ENCODE peak calls at places on chromosomes 4 and X, in ten cellular contexts. S is HCT116, Q is HepG2, X is endothelial cell of umbilical vein, Y is prostate gland, B is sigmoid colon, R is breast epithelium, K is GM23338, C is suprapubic skin, L is upper lobe of left lung. W is an unnamed sample. For H3K4me1, the result is how much of the 10 kb centered on the place peaks cover.

GRCh38 chr4:83536649-83537352 is 893 bp downstream of the GPAT3 start:
- DNase-seq in X (no peak), R (no peak), Q (no peak), S (no peak), B (no peak), K (no peak), Y (peak), C (no peak), L (no peak), W (no peak)

GRCh38 chr4:38105475-38105874 is 145.3 kb downstream of the PTTG2 start:
- DNase-seq in X (no peak), C (no peak), L (no peak), R (no peak), Q (no peak), S (no peak), B (no peak), Y (no peak), K (no peak), W (no peak)

GRCh38 chrX:40145001-40145631 is 47.4 kb upstream of the BCOR start:
- DNase-seq in R (no peak), X (no peak), Q (no peak), B (no peak), C (no peak), K (peak), L (peak), Y (no peak), S (no peak), W (no peak)

GRCh38 chrX:138018145-138018799 is 452.3 kb downstream of the ZIC3 start:
- DNase-seq in B (no peak), C (no peak), X (no peak), Y (no peak), L (no peak), S (no peak), Q (no peak), K (no peak), R (no peak), W (no peak)

GRCh38 chr4:149605601-149606378 is 209.9 kb downstream of the IQCM start:
- DNase-seq in C (no peak), Q (no peak), K (peak), L (no peak), Y (no peak), S (no peak), R (no peak), B (no peak), X (no peak), W (no peak)

GRCh38 chr4:101288365-101289145 is 58.8 kb downstream of the PPP3CA start:
- DNase-seq in S (no peak), R (no peak), K (peak), C (no peak), L (no peak), Q (no peak), Y (no peak), B (no peak), X (peak), W (no peak)

GRCh38 chr4:141807073-141807472 is 170.7 kb downstream of the IL15 start:
- DNase-seq in B (no peak), X (no peak), S (no peak), Q (no peak), K (no peak), L (no peak), R (no peak), Y (no peak), C (no peak), W (no peak)

GRCh38 chr4:174669278-174669677 is 147.0 kb upstream of the HPGD start:
- DNase-seq in Q (no peak), R (no peak), Y (no peak), S (no peak), X (no peak), B (no peak), C (no peak), K (no peak), L (no peak), W (no peak)

GRCh38 chrX:21986596-21986995 is 45.5 kb upstream of the PHEX start:
- DNase-seq in Y (no peak), B (no peak), X (no peak), C (no peak), Q (no peak), K (no peak), R (no peak), L (no peak), S (no peak), W (no peak)

GRCh38 chr4:25535701-25536473 is 119.8 kb upstream of the SLC34A2 start:
- DNase-seq in R (no peak), S (no peak), X (no peak), Y (no peak), B (no peak), Q (no peak), C (no peak), L (no peak), K (no peak), W (no peak)

GRCh38 chr4:80192937-80193336 is 4.4 kb upstream of the PRDM8 start:
- DNase-seq in K (no peak), S (no peak), C (no peak), L (no peak), X (no peak), R (no peak), Q (no peak), Y (no peak), B (no peak), W (no peak)

GRCh38 chrX:21952624-21953023 is 12.1 kb downstream of the SMS start:
- DNase-seq in K (no peak), C (no peak), L (no peak), B (no peak), Q (no peak), R (no peak), X (no peak), Y (no peak), S (no peak), W (no peak)

GRCh38 chr4:74930166-74930565 is 2.8 kb upstream of the PARM1 start:
- DNase-seq in Q (no peak), B (no peak), C (no peak), K (no peak), Y (no peak), X (no peak), L (no peak), S (no peak), R (no peak), W (no peak)

GRCh38 chrX:12894074-12894691 is 12.2 kb upstream of the TLR8 start:
- DNase-seq in K (peak), R (no peak), S (peak), Y (peak), B (no peak), L (no peak), Q (peak), X (peak), C (no peak), W (peak)

GRCh38 chrX:114924846-114925245 is 92.6 kb downstream of the IL13RA2 start:
- DNase-seq in K (peak), X (no peak), S (no peak), Y (no peak), R (no peak), L (no peak), C (no peak), B (no peak), Q (no peak), W (no peak)

GRCh38 chr4:160175064-160175643 is 1072.3 kb downstream of the RAPGEF2 start:
- DNase-seq in K (no peak), R (no peak), B (no peak), Y (no peak), Q (no peak), L (peak), X (no peak), S (peak), C (no peak), W (no peak)

GRCh38 chrX:139304471-139304870 is 226.1 kb upstream of the F9 start:
- DNase-seq in L (no peak), S (no peak), Q (no peak), R (no peak), C (no peak), Y (no peak), B (no peak), X (no peak), K (no peak), W (no peak)

DNA sequence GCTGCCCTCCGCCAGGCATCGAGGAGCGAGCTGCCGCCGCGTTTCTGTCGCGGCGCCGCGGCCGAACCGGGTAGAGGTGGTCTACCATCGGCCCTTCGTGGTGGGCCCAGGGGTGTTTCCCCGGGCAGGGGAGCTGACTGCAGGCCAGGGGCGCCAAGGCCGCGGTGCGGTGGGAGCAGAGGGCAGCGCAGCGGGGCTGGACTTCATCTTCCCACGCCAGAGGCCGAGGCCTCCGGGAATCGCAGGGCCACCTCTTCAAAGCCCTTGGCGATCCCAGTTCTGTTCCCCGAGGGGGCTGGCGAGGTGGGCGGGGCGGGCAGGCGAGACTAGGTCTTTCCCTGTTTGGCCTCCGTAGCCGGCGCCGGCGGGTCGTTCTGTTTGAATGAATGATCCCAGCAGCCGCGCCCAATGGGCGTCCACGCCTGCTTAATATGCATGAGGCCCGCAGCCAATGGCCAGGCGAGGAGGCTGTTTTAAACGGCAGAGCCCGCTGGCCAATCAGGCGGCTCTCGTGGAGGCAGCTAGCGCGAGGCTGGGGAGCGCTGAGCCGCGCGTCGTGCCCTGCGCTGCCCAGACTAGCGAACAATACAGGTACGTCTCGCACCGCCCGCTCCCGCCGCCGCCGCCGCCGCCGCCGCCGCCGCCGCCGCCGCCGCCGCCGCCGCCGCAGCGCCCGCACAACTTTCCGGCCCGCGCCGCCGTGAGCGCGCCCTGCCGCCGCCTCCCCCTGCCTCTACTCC is at the start of gene HMGB3:
- DNase-seq in B (peak), Y (peak), R (peak), Q (peak), S (peak), L (peak), K (peak), C (peak), X (peak), W (peak)
- TF ChIP-seq POLR2AphosphoS5 in B (peak), Y (peak), R (no peak), Q (peak), S (peak), L (peak), K (peak), C (no peak), X (no peak), W (peak)

GRCh38 chrX:43881410-43882293 is 598 bp downstream of the MAOB start:
- DNase-seq in L (no peak), X (no peak), B (peak), Y (no peak), R (no peak), K (no peak), C (no peak), Q (peak), S (no peak), W (no peak)
- H3K4me3 ChIP-seq in L (peak), X (no peak), B (peak), Y (peak), R (peak), K (peak), C (peak), Q (peak), S (peak), W (peak)

DNA sequence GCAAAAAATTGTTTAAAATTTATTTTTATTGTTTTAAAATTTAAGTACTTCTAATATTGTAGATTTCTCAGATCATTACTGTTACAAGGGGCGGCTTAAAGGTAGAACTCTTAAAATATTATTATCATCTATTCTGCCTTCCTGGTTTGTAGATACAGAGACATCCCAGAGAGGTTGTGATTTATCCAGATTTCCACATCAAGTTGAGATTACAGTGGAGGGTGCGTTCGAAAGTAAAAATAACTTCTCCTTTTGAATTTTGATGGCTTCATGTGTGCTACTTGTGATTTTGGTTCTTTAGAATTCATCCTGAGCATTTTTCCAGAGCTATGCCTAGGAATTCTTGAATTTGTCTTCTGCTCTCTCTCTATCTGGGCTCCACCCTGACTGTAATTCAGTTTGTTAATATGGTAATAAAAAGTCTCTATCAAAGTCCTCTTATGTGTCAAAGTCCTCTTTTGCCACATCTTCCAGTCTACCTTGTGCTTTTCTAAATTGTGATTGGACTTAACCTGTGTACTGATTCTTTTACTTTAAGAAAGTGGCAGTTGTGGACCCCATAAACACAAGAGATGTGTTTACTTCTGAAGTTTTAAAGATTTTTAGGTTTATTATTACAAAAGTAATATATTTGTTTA is 37.2 kb downstream of the CLCN3 start:
- DNase-seq in S (no peak), R (no peak), C (no peak), X (no peak), Y (no peak), Q (no peak), L (no peak), K (no peak), B (no peak), W (no peak)
- H3K4me1 ChIP-seq in S (under half), R (under half), C (under half), X (under half), Y (under half), Q (under half), L (under half), K (under half), B (under half), W (half or more)

GRCh38 chr4:164956766-164957643 is 20.5 kb downstream of the TRIM61 start:
- DNase-seq in X (peak), R (peak), S (no peak), L (peak), Y (peak), Q (no peak), B (peak), C (peak), K (peak), W (peak)
- TF ChIP-seq POLR2AphosphoS5 in X (no peak), R (no peak), S (no peak), L (peak), Y (peak), Q (no peak), B (peak), C (no peak), K (peak), W (peak)

DNA sequence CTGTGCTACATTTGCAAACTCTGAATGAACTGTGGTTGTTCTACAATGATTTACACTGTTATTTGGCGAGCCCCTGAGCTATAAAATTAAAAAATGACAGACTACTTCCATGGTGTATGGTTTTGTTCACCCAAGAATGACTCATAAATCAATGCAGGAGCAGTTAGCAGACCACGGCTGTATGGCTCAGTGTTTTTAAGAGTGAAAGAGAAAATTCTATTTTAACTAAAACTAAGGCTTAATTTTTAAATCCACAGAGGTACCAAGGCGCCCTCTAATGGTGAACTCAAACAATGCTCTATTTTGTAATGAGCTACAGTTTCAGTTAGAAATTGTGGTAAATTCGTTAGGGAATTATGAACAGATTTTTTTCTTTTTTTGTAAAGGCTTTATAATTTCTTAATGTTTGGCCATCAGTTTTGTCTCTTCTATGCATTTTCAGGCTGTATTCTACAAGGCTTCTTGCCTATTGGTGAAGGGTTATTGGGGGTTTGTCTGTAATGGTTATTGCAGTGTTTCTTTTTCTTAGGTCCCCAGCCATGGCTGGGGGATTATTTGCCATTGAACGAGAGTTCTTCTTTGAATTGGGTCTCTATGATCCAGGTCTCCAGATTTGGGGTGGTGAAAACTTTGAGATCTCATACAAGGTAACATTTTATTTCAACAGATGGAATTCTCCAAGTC is 32.5 kb downstream of the HMGB2 start:
- DNase-seq in L (no peak), C (no peak), K (peak), Y (no peak), B (no peak), S (peak), R (no peak), X (peak), Q (no peak), W (no peak)
- H3K4me3 ChIP-seq in L (no peak), C (no peak), K (no peak), Y (no peak), B (no peak), S (no peak), R (no peak), X (no peak), Q (no peak), W (no peak)

DNA sequence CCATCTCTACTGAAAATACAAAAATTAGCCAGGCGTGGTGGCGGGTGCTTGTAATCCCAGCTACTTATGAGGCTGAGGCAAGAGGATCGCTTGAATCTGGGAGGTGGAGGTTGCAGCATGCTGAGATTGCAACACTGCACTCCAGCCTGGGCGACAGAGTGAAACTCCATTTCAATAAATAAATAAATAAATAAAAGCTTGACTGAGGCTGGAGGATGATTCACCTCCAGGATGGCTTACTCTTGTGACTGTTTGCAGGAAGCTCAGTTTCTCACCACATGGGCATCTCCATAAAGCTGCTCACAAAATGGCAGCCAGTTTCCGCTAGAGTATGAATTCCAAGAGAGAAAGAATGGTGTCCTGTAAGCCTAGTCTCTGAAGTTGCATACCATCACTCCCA is 191.7 kb upstream of the EDNRA start:
- DNase-seq in B (no peak), C (no peak), X (no peak), Q (no peak), K (no peak), Y (no peak), S (no peak), L (no peak), R (no peak), W (no peak)
- H3K4me1 ChIP-seq in B (under half), C (under half), X (under half), Q (under half), K (under half), Y (under half), S (under half), L (under half), R (under half), W (under half)

GRCh38 chrX:2928583-2929434 is at the start of gene ARSD:
- DNase-seq in C (peak), B (peak), S (peak), L (peak), R (peak), Y (peak), X (peak), Q (peak), K (peak), W (peak)
- TF ChIP-seq POLR2AphosphoS5 in C (peak), B (peak), S (peak), L (peak), R (no peak), Y (peak), X (peak), Q (peak), K (peak), W (peak)

W was measured in stomach.